ENCODE peak calls at places on chromosome 10, in five cellular contexts. V is NCI-H1092; E is astrocyte of the spinal cord; H is left lung; F is CD8-positive, alpha-beta memory T cell. Z is an unnamed sample.
A peak's percentile ranks its signal among the peaks of the same experiment; 100 is the strongest.

GRCh38 chr10:14200645-14201534 is 129.8 kb downstream of the FRMD4A start:
- DNase-seq in V (no peak), E (no peak), H (no peak), F (no peak), Z (no peak)

GRCh38 chr10:123847686-123848432 is 43.7 kb downstream of the CPXM2 start:
- DNase-seq in V (no peak), E (no peak), H (no peak), F (no peak), Z (peak; percentile 12)

GRCh38 chr10:68992721-68993440 is 4.3 kb downstream of the KIFBP start:
- DNase-seq in V (no peak), E (peak; percentile 87), H (no peak), F (no peak), Z (peak; percentile 81)

GRCh38 chr10:28684986-28685580 is 7.8 kb downstream of the BAMBI start:
- DNase-seq in V (no peak), E (no peak), H (no peak), F (no peak), Z (no peak)

GRCh38 chr10:67629461-67629971 is 66.5 kb downstream of the CTNNA3 start:
- DNase-seq in V (no peak), E (peak; percentile 79), H (no peak), F (no peak), Z (no peak)

GRCh38 chr10:19572056-19572455 is 244.2 kb upstream of the PLXDC2 start:
- DNase-seq in V (no peak), E (peak; percentile 2), H (no peak), F (no peak), Z (no peak)

GRCh38 chr10:4661572-4662255 is 164.3 kb upstream of the AKR1E2 start:
- DNase-seq in V (no peak), E (no peak), H (peak; percentile 39), F (no peak), Z (no peak)

GRCh38 chr10:91389636-91390512 is 20.3 kb upstream of the HECTD2 start:
- DNase-seq in V (peak; percentile 21), E (peak; percentile 66), H (no peak), F (no peak), Z (no peak)

GRCh38 chr10:34861293-34862004 is 46.4 kb upstream of the PARD3 start:
- DNase-seq in V (peak; percentile 61), E (peak; percentile 6), H (no peak), F (no peak), Z (no peak)

GRCh38 chr10:124470544-124471449 is 9.2 kb downstream of the LHPP start:
- DNase-seq in V (no peak), E (no peak), H (no peak), F (no peak), Z (no peak)

GRCh38 chr10:7192831-7193348 is 217.9 kb downstream of the SFMBT2 start:
- DNase-seq in V (no peak), E (no peak), H (no peak), F (peak; percentile 28), Z (no peak)

GRCh38 chr10:3066317-3066931 is 924 bp upstream of the PFKP start:
- DNase-seq in V (no peak), E (no peak), H (no peak), F (no peak), Z (no peak)

GRCh38 chr10:11179231-11180105 is 161.8 kb downstream of the CELF2 start:
- DNase-seq in V (no peak), E (no peak), H (no peak), F (no peak), Z (no peak)

GRCh38 chr10:122053314-122053713 is 64.4 kb downstream of the TACC2 start:
- DNase-seq in V (no peak), E (no peak), H (no peak), F (no peak), Z (no peak)

GRCh38 chr10:35797187-35797586 is 155.1 kb upstream of the FZD8 start:
- DNase-seq in V (no peak), E (peak; percentile 67), H (no peak), F (no peak), Z (no peak)

GRCh38 chr10:78980815-78981214 is 88.0 kb upstream of the ZMIZ1 start:
- DNase-seq in V (no peak), E (no peak), H (no peak), F (no peak), Z (no peak)

GRCh38 chr10:14047431-14047830 is 283.3 kb downstream of the FRMD4A start:
- DNase-seq in V (no peak), E (no peak), H (no peak), F (no peak), Z (no peak)

GRCh38 chr10:80137926-80138325 is 5.4 kb downstream of the PLAC9 start:
- DNase-seq in V (no peak), E (no peak), H (no peak), F (no peak), Z (no peak)

GRCh38 chr10:6953131-6953834 is 373.2 kb upstream of the PRKCQ start:
- DNase-seq in V (no peak), E (peak; percentile 43), H (no peak), F (no peak), Z (no peak)

GRCh38 chr10:116183733-116184447 is 89.1 kb downstream of the GFRA1 start:
- DNase-seq in V (no peak), E (peak; percentile 28), H (no peak), F (no peak), Z (peak; percentile 36)

GRCh38 chr10:93062499-93063216 is 2.1 kb downstream of the CYP26C1 start:
- DNase-seq in V (no peak), E (no peak), H (peak; percentile 84), F (peak; percentile 5), Z (peak; percentile 87)

GRCh38 chr10:110113670-110114337 is 93.6 kb upstream of the MXI1 start:
- DNase-seq in V (no peak), E (no peak), H (no peak), F (no peak), Z (no peak)

GRCh38 chr10:3898821-3899220 is 113.8 kb upstream of the KLF6 start:
- DNase-seq in V (no peak), E (no peak), H (no peak), F (no peak), Z (no peak)

GRCh38 chr10:49082767-49083166 is 32.6 kb downstream of the VSTM4 start:
- DNase-seq in V (peak; percentile 64), E (no peak), H (no peak), F (no peak), Z (no peak)

GRCh38 chr10:110642980-110643655 is 1.0 kb upstream of the RBM20 start:
- DNase-seq in V (no peak), E (no peak), H (peak; percentile 60), F (no peak), Z (no peak)

GRCh38 chr10:61842755-61843497 is 58.6 kb upstream of the ARID5B start:
- DNase-seq in V (no peak), E (peak; percentile 70), H (no peak), F (no peak), Z (no peak)

GRCh38 chr10:119306964-119307363 is 99.6 kb downstream of the GRK5 start:
- DNase-seq in V (no peak), E (no peak), H (no peak), F (no peak), Z (no peak)

GRCh38 chr10:116038259-116038658 is 234.7 kb downstream of the GFRA1 start:
- DNase-seq in V (no peak), E (peak; percentile 13), H (no peak), F (no peak), Z (peak; percentile 27)

GRCh38 chr10:115975031-115975430 is 298.0 kb downstream of the GFRA1 start:
- DNase-seq in V (no peak), E (no peak), H (no peak), F (no peak), Z (no peak)

GRCh38 chr10:73641272-73642060 is at the start of gene MYOZ1:
- DNase-seq in V (no peak), E (no peak), H (no peak), F (no peak), Z (no peak)

GRCh38 chr10:34766811-34767516 is 48.1 kb downstream of the PARD3 start:
- DNase-seq in V (no peak), E (no peak), H (no peak), F (no peak), Z (no peak)

GRCh38 chr10:115558252-115558651 is 465.1 kb downstream of the ATRNL1 start:
- DNase-seq in V (no peak), E (no peak), H (no peak), F (no peak), Z (no peak)

GRCh38 chr10:79490400-79491081 is 21.8 kb upstream of the EIF5AL1 start:
- DNase-seq in V (no peak), E (peak; percentile 77), H (no peak), F (no peak), Z (peak; percentile 44)

GRCh38 chr10:61643316-61643751 is 19.4 kb upstream of the CABCOCO1 start:
- DNase-seq in V (peak; percentile 13), E (peak; percentile 46), H (no peak), F (no peak), Z (peak; percentile 21)

GRCh38 chr10:132518572-132519381 is 18.8 kb upstream of the INPP5A start:
- DNase-seq in V (no peak), E (no peak), H (peak; percentile 87), F (no peak), Z (no peak)

GRCh38 chr10:3116508-3117100 is 49.3 kb downstream of the PFKP start:
- DNase-seq in V (no peak), E (no peak), H (peak; percentile 24), F (no peak), Z (no peak)